ENCODE peak calls at places on chromosomes 4 and X, in four cellular contexts. U is astrocyte, P is GM13977, F is neural crest cell. Z is an unnamed sample.

GRCh38 chr4:19194672-19195071 is 1057.0 kb upstream of the SLIT2 start:
- DNase-seq in U (no peak), P (no peak), F (no peak), Z (no peak)

GRCh38 chrX:13223868-13224555 is 95.8 kb downstream of the ATXN3L start:
- DNase-seq in U (peak; percentile 92), P (no peak), F (no peak), Z (no peak)

GRCh38 chrX:118148737-118149136 is 32.1 kb upstream of the KLHL13 start:
- DNase-seq in U (no peak), P (no peak), F (no peak), Z (no peak)

GRCh38 chr4:170853422-170854021 is 763.8 kb upstream of the AADAT start:
- DNase-seq in U (no peak), P (peak; percentile 9), F (peak; percentile 45), Z (no peak)

GRCh38 chr4:95091272-95091671 is 333.5 kb downstream of the BMPR1B start:
- DNase-seq in U (peak; percentile 60), P (no peak), F (no peak), Z (no peak)

GRCh38 chr4:189202182-189202868 is 738.3 kb upstream of the FRG1 start:
- DNase-seq in U (peak; percentile 5), P (peak; percentile 8), F (peak; percentile 53), Z (no peak)

GRCh38 chr4:134202557-134202956 is 968 bp upstream of the PABPC4L start:
- DNase-seq in U (peak; percentile 33), P (no peak), F (no peak), Z (no peak)

GRCh38 chrX:66756717-66757116 is 117.8 kb upstream of the EDA2R start:
- DNase-seq in U (no peak), P (no peak), F (no peak), Z (no peak)

GRCh38 chrX:133983974-133984578 is 1.3 kb downstream of the GPC3 start:
- DNase-seq in U (no peak), P (no peak), F (peak; percentile 9), Z (no peak)

GRCh38 chr4:52376107-52376704 is 282.9 kb downstream of the USP46 start:
- DNase-seq in U (peak; percentile 13), P (peak; percentile 14), F (peak; percentile 47), Z (no peak)

GRCh38 chr4:7876096-7876993 is 63.3 kb downstream of the AFAP1 start:
- DNase-seq in U (peak; percentile 74), P (peak; percentile 21), F (peak; percentile 8), Z (no peak)
- TF ChIP-seq CTCF in U (peak; percentile 37), P (peak; percentile 23), F (peak; percentile 39), Z (no peak)

GRCh38 chr4:183969596-183969995 is 64.5 kb downstream of the STOX2 start:
- DNase-seq in U (no peak), P (no peak), F (no peak), Z (no peak)

GRCh38 chr4:183971938-183972490 is 66.9 kb downstream of the STOX2 start:
- DNase-seq in U (no peak), P (no peak), F (no peak), Z (no peak)

GRCh38 chr4:183968931-183969330 is 63.8 kb downstream of the STOX2 start:
- DNase-seq in U (no peak), P (no peak), F (no peak), Z (no peak)

GRCh38 chr4:183966371-183966770 is 61.3 kb downstream of the STOX2 start:
- DNase-seq in U (peak; percentile 53), P (no peak), F (no peak), Z (no peak)

DNA sequence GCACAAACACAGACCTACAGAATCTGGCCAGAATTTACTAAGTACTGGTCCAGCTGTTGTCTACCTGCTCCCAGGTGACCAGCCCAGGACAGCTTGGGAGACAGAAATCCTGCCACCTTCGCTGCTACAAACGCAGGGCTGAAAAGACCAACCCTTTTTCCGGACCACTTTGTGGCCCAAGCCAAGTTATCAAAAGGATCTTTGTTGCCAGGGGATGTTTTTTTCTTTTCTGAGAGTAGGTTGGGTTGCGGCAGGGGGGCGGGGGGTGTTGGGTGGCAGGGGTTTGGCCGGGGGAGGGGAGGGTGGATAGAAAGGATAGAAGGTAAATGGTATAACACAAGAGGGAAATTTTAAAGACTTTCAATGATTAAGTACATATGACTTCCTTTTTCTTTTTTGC is 63.4 kb downstream of the STOX2 start:
- DNase-seq in U (no peak), P (no peak), F (peak; percentile 19), Z (no peak)
- TF ChIP-seq CTCF in U (no peak), P (no peak), F (no peak), Z (no peak)

GRCh38 chr4:144409525-144409924 is 236.4 kb upstream of the HHIP start:
- DNase-seq in U (no peak), P (no peak), F (no peak), Z (no peak)

GRCh38 chr4:144411119-144411518 is 234.8 kb upstream of the HHIP start:
- DNase-seq in U (no peak), P (no peak), F (no peak), Z (no peak)

GRCh38 chr4:144411700-144412099 is 234.3 kb upstream of the HHIP start:
- DNase-seq in U (no peak), P (no peak), F (no peak), Z (no peak)

DNA sequence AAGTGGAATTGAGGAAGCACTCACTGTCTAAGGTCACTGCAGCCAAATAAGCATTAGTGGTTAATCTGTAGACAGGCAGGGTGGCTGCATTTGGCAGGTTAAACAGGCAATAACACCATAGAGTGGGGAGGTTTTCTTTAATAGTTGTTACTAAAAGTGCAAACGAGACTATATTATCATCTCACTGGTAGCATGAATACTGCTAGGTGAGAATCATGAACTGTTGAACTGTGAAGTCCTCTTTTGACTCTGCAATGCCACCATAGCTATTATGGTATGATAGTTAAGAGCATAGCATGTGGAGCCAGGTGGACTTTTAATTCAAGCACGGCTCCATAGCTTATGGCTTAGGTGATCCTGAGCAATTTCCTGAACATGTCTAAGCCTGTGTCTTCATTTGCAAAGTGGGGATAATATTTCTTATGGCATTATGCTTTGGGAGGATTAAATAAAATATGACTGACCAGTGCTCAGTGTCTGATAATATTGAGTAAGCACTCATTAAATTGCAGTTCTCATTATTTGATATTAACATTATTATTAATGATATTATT is 235.6 kb upstream of the HHIP start:
- DNase-seq in U (no peak), P (no peak), F (no peak), Z (no peak)
- TF ChIP-seq CTCF in U (no peak), P (no peak), F (no peak), Z (no peak)

GRCh38 chr4:73311428-73311827 is 52.8 kb upstream of the ANKRD17 start:
- DNase-seq in U (peak; percentile 18), P (no peak), F (no peak), Z (no peak)
- TF ChIP-seq CTCF in U (peak; percentile 34), P (peak; percentile 29), F (peak; percentile 70), Z (no peak)

DNA sequence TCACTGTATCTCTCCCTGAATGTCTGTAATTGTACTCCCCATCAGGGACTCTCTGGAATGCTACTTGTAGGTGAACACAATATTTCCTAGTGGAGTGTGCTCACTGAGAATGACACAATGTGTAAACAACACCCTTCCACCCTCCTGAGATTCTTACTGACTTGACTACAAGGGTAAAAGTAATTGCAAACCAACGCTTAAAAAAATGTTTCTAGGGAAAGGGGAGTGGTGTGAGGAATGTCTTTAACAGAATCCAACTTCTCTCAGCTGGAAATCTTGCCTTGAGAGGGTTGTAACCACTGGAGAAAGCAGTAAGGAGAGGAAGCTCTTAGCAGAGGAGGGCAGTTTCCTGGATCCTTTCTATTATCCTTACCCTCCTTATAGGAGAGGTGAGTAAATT is 5.1 kb upstream of the RAPGEF2 start:
- DNase-seq in U (no peak), P (no peak), F (no peak), Z (no peak)
- TF ChIP-seq CTCF in U (no peak), P (no peak), F (no peak), Z (no peak)

Z was measured in natural killer cell.